ENCODE peak calls at places on chromosomes 4 and X, in nine cellular contexts. One of them, this sample, is unnamed.

GRCh38 chrX:68332156-68332823 is 101.0 kb downstream of the OPHN1 start:
- DNase-seq in T-cell: no peak
- DNase-seq in right atrium auricular region: no peak
- DNase-seq in cardiac septum: no peak
- DNase-seq in activated T-helper 1 cell treated with anti-CD3 and anti-CD28 coated beads, Interleukin-12 subunit alpha, Interleukin-12 subunit beta, Interleukin-2, Interleukin-4 antibody, amounts not matched to agents 30 ng/mL and 10 ng/mL and 1 ng/mL, durations not matched to agents 14 hours and 24 hours and 36 hours: no peak
- DNase-seq in vagina: no peak
- DNase-seq in iPS DF 19.7: no peak
- DNase-seq in M059J: no peak
- DNase-seq in germinal center: no peak
- DNase-seq in this sample: no peak

GRCh38 chrX:48806088-48806487 is 4.2 kb downstream of the HDAC6 start:
- DNase-seq in T-cell: no peak
- DNase-seq in right atrium auricular region: no peak
- DNase-seq in cardiac septum: no peak
- DNase-seq in activated T-helper 1 cell treated with anti-CD3 and anti-CD28 coated beads, Interleukin-12 subunit alpha, Interleukin-12 subunit beta, Interleukin-2, Interleukin-4 antibody, amounts not matched to agents 30 ng/mL and 10 ng/mL and 1 ng/mL, durations not matched to agents 14 hours and 24 hours and 36 hours: no peak
- DNase-seq in vagina: no peak
- DNase-seq in iPS DF 19.7: no peak
- DNase-seq in M059J: no peak
- DNase-seq in germinal center: no peak
- DNase-seq in this sample: no peak

GRCh38 chr4:20359692-20360091 is 108.0 kb downstream of the SLIT2 start:
- DNase-seq in T-cell: no peak
- DNase-seq in right atrium auricular region: no peak
- DNase-seq in cardiac septum: no peak
- DNase-seq in activated T-helper 1 cell treated with anti-CD3 and anti-CD28 coated beads, Interleukin-12 subunit alpha, Interleukin-12 subunit beta, Interleukin-2, Interleukin-4 antibody, amounts not matched to agents 30 ng/mL and 10 ng/mL and 1 ng/mL, durations not matched to agents 14 hours and 24 hours and 36 hours: no peak
- DNase-seq in vagina: no peak
- DNase-seq in iPS DF 19.7: no peak
- DNase-seq in M059J: no peak
- DNase-seq in germinal center: no peak
- DNase-seq in this sample: peak

GRCh38 chr4:103307479-103308042 is 109.4 kb upstream of the CENPE start:
- DNase-seq in T-cell: no peak
- DNase-seq in right atrium auricular region: no peak
- DNase-seq in cardiac septum: no peak
- DNase-seq in activated T-helper 1 cell treated with anti-CD3 and anti-CD28 coated beads, Interleukin-12 subunit alpha, Interleukin-12 subunit beta, Interleukin-2, Interleukin-4 antibody, amounts not matched to agents 30 ng/mL and 10 ng/mL and 1 ng/mL, durations not matched to agents 14 hours and 24 hours and 36 hours: no peak
- DNase-seq in vagina: no peak
- DNase-seq in iPS DF 19.7: no peak
- DNase-seq in M059J: no peak
- DNase-seq in germinal center: no peak
- DNase-seq in this sample: no peak

GRCh38 chr4:40897557-40898203 is 147.9 kb downstream of the NSUN7 start:
- DNase-seq in T-cell: peak
- DNase-seq in right atrium auricular region: peak
- DNase-seq in cardiac septum: no peak
- DNase-seq in activated T-helper 1 cell treated with anti-CD3 and anti-CD28 coated beads, Interleukin-12 subunit alpha, Interleukin-12 subunit beta, Interleukin-2, Interleukin-4 antibody, amounts not matched to agents 30 ng/mL and 10 ng/mL and 1 ng/mL, durations not matched to agents 14 hours and 24 hours and 36 hours: peak
- DNase-seq in vagina: no peak
- DNase-seq in iPS DF 19.7: no peak
- DNase-seq in M059J: peak
- DNase-seq in germinal center: peak
- DNase-seq in this sample: peak

GRCh38 chrX:68874076-68874475 is 45.3 kb downstream of the EFNB1 start:
- DNase-seq in T-cell: no peak
- DNase-seq in right atrium auricular region: no peak
- DNase-seq in cardiac septum: no peak
- DNase-seq in activated T-helper 1 cell treated with anti-CD3 and anti-CD28 coated beads, Interleukin-12 subunit alpha, Interleukin-12 subunit beta, Interleukin-2, Interleukin-4 antibody, amounts not matched to agents 30 ng/mL and 10 ng/mL and 1 ng/mL, durations not matched to agents 14 hours and 24 hours and 36 hours: no peak
- DNase-seq in vagina: no peak
- DNase-seq in iPS DF 19.7: no peak
- DNase-seq in M059J: no peak
- DNase-seq in germinal center: no peak
- DNase-seq in this sample: no peak

GRCh38 chrX:102833136-102833535 is 103.9 kb upstream of the RAB40AL start:
- DNase-seq in T-cell: no peak
- DNase-seq in right atrium auricular region: no peak
- DNase-seq in cardiac septum: no peak
- DNase-seq in activated T-helper 1 cell treated with anti-CD3 and anti-CD28 coated beads, Interleukin-12 subunit alpha, Interleukin-12 subunit beta, Interleukin-2, Interleukin-4 antibody, amounts not matched to agents 30 ng/mL and 10 ng/mL and 1 ng/mL, durations not matched to agents 14 hours and 24 hours and 36 hours: no peak
- DNase-seq in vagina: no peak
- DNase-seq in iPS DF 19.7: no peak
- DNase-seq in M059J: peak
- DNase-seq in germinal center: no peak
- DNase-seq in this sample: no peak

GRCh38 chr4:22014222-22014741 is 65.7 kb upstream of the KCNIP4 start:
- DNase-seq in T-cell: no peak
- DNase-seq in right atrium auricular region: no peak
- DNase-seq in cardiac septum: no peak
- DNase-seq in activated T-helper 1 cell treated with anti-CD3 and anti-CD28 coated beads, Interleukin-12 subunit alpha, Interleukin-12 subunit beta, Interleukin-2, Interleukin-4 antibody, amounts not matched to agents 30 ng/mL and 10 ng/mL and 1 ng/mL, durations not matched to agents 14 hours and 24 hours and 36 hours: no peak
- DNase-seq in vagina: no peak
- DNase-seq in iPS DF 19.7: no peak
- DNase-seq in M059J: no peak
- DNase-seq in germinal center: no peak
- DNase-seq in this sample: no peak

GRCh38 chrX:119389214-119389613 is 9.9 kb upstream of the SLC25A43 start:
- DNase-seq in T-cell: no peak
- DNase-seq in right atrium auricular region: no peak
- DNase-seq in cardiac septum: no peak
- DNase-seq in activated T-helper 1 cell treated with anti-CD3 and anti-CD28 coated beads, Interleukin-12 subunit alpha, Interleukin-12 subunit beta, Interleukin-2, Interleukin-4 antibody, amounts not matched to agents 30 ng/mL and 10 ng/mL and 1 ng/mL, durations not matched to agents 14 hours and 24 hours and 36 hours: no peak
- DNase-seq in vagina: no peak
- DNase-seq in iPS DF 19.7: no peak
- DNase-seq in M059J: no peak
- DNase-seq in germinal center: no peak
- DNase-seq in this sample: no peak